ENCODE peak calls at places on chromosomes 12 and 14, in five cellular contexts. H is left colon, Q is SIG-M5, E is cardiac muscle cell, U is T47D. K is an unnamed sample.

GRCh38 chr14:41604793-41605534 is 1.7 kb upstream of the LRFN5 start:
- DNase-seq in H (no peak), Q (no peak), E (peak), U (peak), K (no peak)

GRCh38 chr14:94581127-94581999 is at the start of gene SERPINA5:
- DNase-seq in H (no peak), Q (no peak), E (peak), U (peak), K (no peak)

GRCh38 chr12:82745807-82746206 is 59.1 kb downstream of the TMTC2 start:
- DNase-seq in H (no peak), Q (no peak), E (no peak), U (no peak), K (no peak)

GRCh38 chr14:102726191-102726949 is 50.9 kb upstream of the TRAF3 start:
- DNase-seq in H (no peak), Q (no peak), E (no peak), U (peak), K (no peak)

GRCh38 chr12:76123301-76124212 is 39.1 kb upstream of the NAP1L1 start:
- DNase-seq in H (no peak), Q (no peak), E (peak), U (no peak), K (no peak)

GRCh38 chr14:28886940-28887339 is 120.4 kb downstream of the FOXG1 start:
- DNase-seq in H (no peak), Q (no peak), E (no peak), U (no peak), K (no peak)

GRCh38 chr12:88188180-88188579 is 46.1 kb downstream of the TMTC3 start:
- DNase-seq in H (no peak), Q (no peak), E (no peak), U (no peak), K (no peak)

GRCh38 chr12:77584860-77585259 is 245.8 kb upstream of the NAV3 start:
- DNase-seq in H (no peak), Q (no peak), E (no peak), U (no peak), K (no peak)

GRCh38 chr14:34324363-34324795 is 137.7 kb downstream of the SPTSSA start:
- DNase-seq in H (no peak), Q (no peak), E (peak), U (peak), K (no peak)

GRCh38 chr14:88824314-88825077 is at the start of gene TTC8:
- DNase-seq in H (peak), Q (peak), E (peak), U (peak), K (peak)

GRCh38 chr12:119911147-119911546 is 34.0 kb upstream of the CIT start:
- DNase-seq in H (no peak), Q (no peak), E (peak), U (no peak), K (no peak)

GRCh38 chr12:49261726-49262125 is 3.2 kb upstream of the TUBA1C start:
- DNase-seq in H (no peak), Q (no peak), E (no peak), U (no peak), K (no peak)